ENCODE peak calls at places on chromosomes 13 and 19, in five cellular contexts. T is small intestine; F is RWPE1; M is stimulated activated CD8-positive, alpha-beta memory T cell treated with anti-CD3 and anti-CD28 coated beads, Interleukin-4, amount 100 ng/mL, for 24 hours; O is amygdala. W is an unnamed sample.

GRCh38 chr19:1275976-1276619 is 768 bp downstream of the FAM174C start:
- DNase-seq in T (no peak), F (no peak), M (no peak), O (peak), W (no peak)

GRCh38 chr19:16627194-16627927 is 643 bp downstream of the MED26 start:
- DNase-seq in T (no peak), F (peak), M (no peak), O (no peak), W (no peak)

GRCh38 chr19:53882391-53883050 is 524 bp downstream of the PRKCG start:
- DNase-seq in T (no peak), F (no peak), M (no peak), O (no peak), W (no peak)

GRCh38 chr13:75636339-75637095 is 387 bp downstream of the LMO7 start:
- DNase-seq in T (peak), F (peak), M (peak), O (no peak), W (no peak)

GRCh38 chr19:44055870-44056269 is 4.0 kb downstream of the ZNF223 start:
- DNase-seq in T (no peak), F (no peak), M (no peak), O (no peak), W (no peak)

GRCh38 chr13:30877335-30877734 is 28.7 kb upstream of the MEDAG start:
- DNase-seq in T (no peak), F (no peak), M (no peak), O (no peak), W (no peak)

GRCh38 chr13:48571121-48571901 is 38.4 kb upstream of the RCBTB2 start:
- DNase-seq in T (no peak), F (no peak), M (no peak), O (no peak), W (no peak)

GRCh38 chr13:94968757-94969086 is 256.4 kb upstream of the SOX21 start:
- DNase-seq in T (peak), F (no peak), M (no peak), O (no peak), W (no peak)

GRCh38 chr19:47507924-47508553 is 6.8 kb downstream of the NAPA start:
- DNase-seq in T (no peak), F (no peak), M (no peak), O (peak), W (no peak)

GRCh38 chr19:5694167-5694951 is 4.3 kb downstream of the RPL36 start:
- DNase-seq in T (no peak), F (no peak), M (no peak), O (no peak), W (no peak)

GRCh38 chr19:49396738-49397505 is 8.9 kb downstream of the KASH5 start:
- DNase-seq in T (no peak), F (no peak), M (no peak), O (no peak), W (no peak)

GRCh38 chr13:41613984-41614581 is 156.7 kb downstream of the RGCC start:
- DNase-seq in T (no peak), F (no peak), M (no peak), O (peak), W (no peak)

GRCh38 chr19:13995017-13995728 is 10.9 kb downstream of the RFX1 start:
- DNase-seq in T (no peak), F (no peak), M (no peak), O (no peak), W (no peak)

GRCh38 chr13:95301135-95301946 is at the start of gene ABCC4:
- DNase-seq in T (peak), F (peak), M (peak), O (peak), W (no peak)

GRCh38 chr19:46860846-46861690 is at the start of gene ARHGAP35:
- DNase-seq in T (peak), F (peak), M (no peak), O (peak), W (no peak)

GRCh38 chr13:111116830-111117229 is 1.7 kb downstream of the ARHGEF7 start:
- DNase-seq in T (no peak), F (no peak), M (no peak), O (no peak), W (no peak)

GRCh38 chr13:66805657-66806056 is 424.5 kb downstream of the PCDH9 start:
- DNase-seq in T (no peak), F (no peak), M (no peak), O (no peak), W (no peak)

GRCh38 chr13:51276684-51277083 is 54.5 kb downstream of the FAM124A start:
- DNase-seq in T (peak), F (no peak), M (no peak), O (no peak), W (no peak)

GRCh38 chr19:13833330-13834265 is 38.4 kb downstream of the ZSWIM4 start:
- DNase-seq in T (peak), F (peak), M (peak), O (peak), W (peak)

GRCh38 chr13:49610176-49610575 is 18.1 kb upstream of the ARL11 start:
- DNase-seq in T (no peak), F (no peak), M (no peak), O (no peak), W (no peak)

GRCh38 chr13:79528759-79529191 is 47.8 kb downstream of the NDFIP2 start:
- DNase-seq in T (no peak), F (no peak), M (no peak), O (no peak), W (no peak)

W was measured in caudate nucleus.